ENCODE peak calls at places on chromosomes 7 and 10, in five cellular contexts. Y is T1000; R is stimulated activated CD4-positive, alpha-beta T cell treated with anti-CD3 and anti-CD28 coated beads, Interleukin-1b, Interleukin-23, amount 100 ng/mL, for 48 hours; F is hippocampal formation; A is activated CD8-positive, alpha-beta memory T cell treated with anti-CD3 and anti-CD28 coated beads for 4 hours. J is an unnamed sample.

GRCh38 chr10:45023426-45023825 is 22.7 kb downstream of the ZNF22 start:
- DNase-seq in Y (no peak), R (no peak), F (no peak), A (no peak), J (no peak)

GRCh38 chr10:27746364-27747095 is 911 bp upstream of the MKX start:
- DNase-seq in Y (no peak), R (peak; percentile 14), F (no peak), A (no peak), J (no peak)

GRCh38 chr10:45809829-45810228 is 37.5 kb downstream of the AGAP4 start:
- DNase-seq in Y (no peak), R (no peak), F (no peak), A (no peak), J (peak; percentile 10)

GRCh38 chr10:70319183-70319582 is 35.4 kb upstream of the NPFFR1 start:
- DNase-seq in Y (no peak), R (no peak), F (no peak), A (no peak), J (no peak)

GRCh38 chr7:152663101-152663740 is 12.7 kb downstream of the XRCC2 start:
- DNase-seq in Y (no peak), R (no peak), F (no peak), A (no peak), J (no peak)

GRCh38 chr7:37832194-37832593 is 16.2 kb upstream of the NME8 start:
- DNase-seq in Y (no peak), R (peak; percentile 6), F (peak; percentile 78), A (no peak), J (peak; percentile 3)

GRCh38 chr7:140062118-140062527 is 628 bp downstream of the PARP12 start:
- DNase-seq in Y (no peak), R (peak; percentile 32), F (no peak), A (peak; percentile 40), J (peak; percentile 32)

GRCh38 chr10:25753776-25754175 is 180.3 kb upstream of the MYO3A start:
- DNase-seq in Y (no peak), R (no peak), F (no peak), A (no peak), J (no peak)

J was measured in adipocyte.